ENCODE peak calls at places on chromosomes 3 and 15, in seven cellular contexts. S is ascending aorta, L is cardiac fibroblast, R is epithelial cell of proximal tubule, C is hepatocyte, I is HCT116, F is K562. J is an unnamed sample.

GRCh38 chr3:38960953-38961622 is 90.7 kb downstream of the SCN11A start:
- DNase-seq in I (peak; percentile 58), S (no peak), R (peak; percentile 4), L (peak; percentile 54), C (peak; percentile 70), F (peak; percentile 76), J (peak; percentile 63)

GRCh38 chr3:30952786-30953185 is 58.3 kb upstream of the GADL1 start:
- DNase-seq in L (peak; percentile 27), F (no peak), S (no peak), C (no peak), R (no peak), I (no peak), J (no peak)

GRCh38 chr3:9947025-9947995 is 4.9 kb downstream of the PRRT3 start:
- DNase-seq in L (peak; percentile 74), F (no peak), C (peak; percentile 86), I (peak; percentile 74), S (no peak), R (no peak), J (peak; percentile 95)

GRCh38 chr15:82647835-82648256 is 683 bp upstream of the CPEB1 start:
- DNase-seq in F (peak; percentile 75), I (no peak), C (no peak), R (no peak), L (no peak), S (no peak), J (no peak)

GRCh38 chr3:188807002-188807401 is 364.8 kb upstream of the TPRG1 start:
- DNase-seq in R (no peak), C (no peak), I (peak; percentile 13), F (no peak), L (peak; percentile 32), S (no peak), J (no peak)

GRCh38 chr15:56871180-56871579 is 47.3 kb upstream of the TCF12 start:
- DNase-seq in S (no peak), F (no peak), I (peak; percentile 12), C (no peak), L (peak; percentile 82), R (peak; percentile 50), J (peak; percentile 80)

GRCh38 chr3:38067508-38068233 is 28.7 kb downstream of the DLEC1 start:
- DNase-seq in S (no peak), L (peak; percentile 31), R (no peak), C (peak; percentile 54), I (no peak), F (peak; percentile 14), J (no peak)

GRCh38 chr15:71112429-71112828 is 2.8 kb upstream of the THSD4 start:
- DNase-seq in C (no peak), I (no peak), F (no peak), L (no peak), S (no peak), R (no peak), J (peak; percentile 72)

GRCh38 chr15:69414702-69415161 is 583 bp downstream of the KIF23 start:
- DNase-seq in F (peak; percentile 62), S (no peak), R (no peak), C (peak; percentile 69), L (peak; percentile 97), I (peak; percentile 4), J (peak; percentile 86)

GRCh38 chr3:168248383-168249047 is 152.8 kb upstream of the GOLIM4 start:
- DNase-seq in R (no peak), C (peak; percentile 59), I (no peak), F (no peak), S (no peak), L (peak; percentile 47), J (peak; percentile 65)

GRCh38 chr3:127566801-127567200 is 23.7 kb downstream of the TPRA1 start:
- DNase-seq in L (no peak), S (no peak), C (no peak), F (no peak), R (no peak), I (no peak), J (no peak)

GRCh38 chr15:80948651-80949292 is 40.8 kb downstream of the MESD start:
- DNase-seq in L (no peak), I (no peak), F (no peak), R (no peak), C (no peak), S (no peak), J (no peak)
- TF ChIP-seq CTCF in L (no peak), I (no peak), F (no peak), R (no peak), C (no peak), S (no peak), J (no peak)

GRCh38 chr15:28892789-28893610 is 7.2 kb downstream of the APBA2 start:
- DNase-seq in F (no peak), L (peak; percentile 28), I (no peak), S (no peak), R (no peak), C (no peak), J (no peak)
- H3K4me3 ChIP-seq in F (no peak overlapping the region), L (no peak overlapping the region), I (no peak overlapping the region), S (no peak overlapping the region), R (no peak overlapping the region), C (no peak overlapping the region), J (no peak overlapping the region)

GRCh38 chr15:91953432-91953831 is 99.9 kb downstream of the SLCO3A1 start:
- DNase-seq in S (no peak), L (no peak), F (no peak), C (no peak), I (no peak), R (no peak), J (no peak)

GRCh38 chr15:91949361-91949760 is 95.9 kb downstream of the SLCO3A1 start:
- DNase-seq in L (no peak), C (no peak), R (no peak), I (no peak), F (no peak), S (no peak), J (no peak)

GRCh38 chr15:91952216-91952615 is 98.7 kb downstream of the SLCO3A1 start:
- DNase-seq in F (no peak), L (no peak), C (no peak), S (no peak), I (no peak), R (no peak), J (no peak)

GRCh38 chr15:91950054-91950453 is 96.5 kb downstream of the SLCO3A1 start:
- DNase-seq in S (no peak), L (no peak), C (no peak), F (no peak), I (no peak), R (no peak), J (no peak)

DNA sequence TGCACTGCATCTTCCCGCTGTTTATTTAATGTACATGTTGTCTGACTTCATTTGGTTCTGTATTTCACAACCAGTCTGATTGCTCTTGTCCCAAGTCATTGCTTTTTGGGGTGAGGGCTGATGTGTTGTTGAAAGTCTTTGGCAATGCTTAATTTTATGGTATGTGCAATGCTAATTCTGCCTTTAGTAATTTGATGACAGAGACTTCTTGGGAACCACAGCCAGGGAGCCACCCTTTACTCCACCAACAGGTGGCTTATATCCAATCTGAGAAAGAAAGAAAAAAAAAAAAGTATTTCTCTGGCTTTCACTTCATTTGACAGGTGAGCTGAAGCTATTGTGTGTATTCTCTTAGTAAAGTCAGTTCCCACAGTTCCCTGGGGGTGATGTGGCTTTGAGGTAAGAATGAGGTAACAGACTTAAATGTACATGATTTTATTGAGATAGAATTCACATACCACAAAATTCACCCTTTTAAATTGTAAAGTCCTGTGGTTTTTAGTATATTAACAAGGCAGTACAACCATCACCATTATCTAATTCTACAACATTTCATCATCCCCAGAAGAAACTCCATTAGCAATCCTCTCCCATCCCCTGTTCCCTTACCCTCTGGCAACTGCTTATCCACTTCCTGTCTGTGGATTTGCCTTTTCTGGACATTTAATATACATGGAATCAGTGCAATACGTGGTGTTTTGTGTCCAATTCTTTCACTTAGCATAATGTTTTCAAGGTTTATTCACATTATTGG is 97.3 kb downstream of the SLCO3A1 start:
- DNase-seq in C (no peak), R (no peak), S (no peak), L (no peak), F (no peak), I (no peak), J (no peak)
- TF ChIP-seq CTCF in C (no peak), R (peak; percentile 26), S (no peak), L (peak; percentile 3), F (no peak), I (no peak), J (no peak)

DNA sequence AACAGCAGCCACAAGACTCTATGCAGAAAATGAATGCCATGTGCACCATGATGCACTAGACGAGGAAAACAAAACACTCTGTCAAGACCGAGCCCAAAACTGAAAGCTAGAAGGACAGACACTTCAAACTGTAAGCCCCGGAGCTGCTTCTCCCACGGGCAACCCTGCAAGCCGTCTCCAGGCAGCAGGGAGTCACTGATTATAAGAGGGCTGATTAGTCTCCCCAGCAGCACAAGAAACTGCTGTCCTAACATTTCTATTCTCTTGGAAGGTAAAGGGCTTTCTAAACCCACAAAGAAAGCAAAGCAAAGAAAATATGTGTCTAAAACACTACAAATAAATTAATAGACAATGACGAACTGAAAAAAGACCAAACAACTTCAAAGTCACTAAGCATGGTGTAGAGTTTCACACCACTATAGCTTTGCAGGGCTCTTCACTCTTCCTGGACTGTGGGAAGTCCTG is 15.5 kb downstream of the TBC1D2B start:
- DNase-seq in F (peak; percentile 44), S (no peak), R (no peak), L (peak; percentile 48), C (peak; percentile 37), I (no peak), J (peak; percentile 5)
- H3K4me3 ChIP-seq in F (no peak overlapping the region), S (peak overlapping the region; percentile 11), R (peak overlapping the region; percentile 31), L (no peak overlapping the region), C (no peak overlapping the region), I (no peak overlapping the region), J (peak overlapping the region; percentile 41)

J was measured in PC-3.